ENCODE peak calls at places on chromosomes 4 and X, in ten cellular contexts. A is suprapubic skin, J is breast epithelium, C is stomach, V is H1, K is spleen, X is K562, M is HepG2, Z is GM12878, S is HCT116. P is an unnamed sample. For H3K4me1, the result is how much of the 10 kb centered on the place peaks cover.

GRCh38 chrX:52363247-52363883 is 5.5 kb upstream of the XAGE2 start:
- DNase-seq in V (no peak), X (peak), K (no peak), A (no peak), C (no peak), M (no peak), J (no peak), Z (no peak), S (peak), P (no peak)

GRCh38 chr4:151962138-151962845 is 201.5 kb upstream of the GATB start:
- DNase-seq in K (no peak), J (no peak), V (no peak), S (no peak), A (no peak), Z (no peak), C (no peak), X (no peak), M (no peak), P (no peak)

GRCh38 chr4:128782076-128782715 is 27.3 kb upstream of the JADE1 start:
- DNase-seq in K (peak), A (no peak), V (no peak), X (no peak), S (peak), J (no peak), C (peak), M (peak), Z (no peak), P (no peak)

GRCh38 chr4:45347056-45347455 is 620.7 kb upstream of the GNPDA2 start:
- DNase-seq in Z (no peak), C (no peak), M (no peak), A (no peak), K (no peak), V (no peak), X (no peak), S (no peak), J (no peak), P (no peak)

GRCh38 chr4:116824172-116824571 is 261.2 kb downstream of the TRAM1L1 start:
- DNase-seq in S (no peak), X (no peak), C (no peak), J (no peak), A (no peak), K (no peak), Z (no peak), V (no peak), M (no peak), P (no peak)

GRCh38 chrX:108139303-108139702 is 47.7 kb downstream of the ATG4A start:
- DNase-seq in M (no peak), X (peak), K (no peak), A (no peak), J (no peak), S (no peak), Z (no peak), V (no peak), C (no peak), P (no peak)

GRCh38 chr4:76120199-76120598 is 28.0 kb downstream of the NUP54 start:
- DNase-seq in A (no peak), M (no peak), S (no peak), C (no peak), X (no peak), K (no peak), Z (no peak), V (no peak), J (no peak), P (no peak)

GRCh38 chr4:41661447-41662076 is 87.0 kb downstream of the PHOX2B start:
- DNase-seq in M (peak), Z (no peak), J (peak), X (peak), S (peak), A (no peak), V (peak), C (peak), K (no peak), P (peak)

GRCh38 chrX:41127476-41128192 is 42.4 kb downstream of the USP9X start:
- DNase-seq in K (no peak), A (no peak), X (no peak), S (no peak), Z (no peak), V (no peak), C (no peak), M (no peak), J (no peak), P (no peak)

GRCh38 chr4:88706574-88706973 is 8.9 kb upstream of the NAP1L5 start:
- DNase-seq in K (no peak), X (no peak), Z (no peak), V (no peak), C (no peak), S (no peak), A (no peak), J (no peak), M (peak), P (no peak)

GRCh38 chrX:122238801-122239200 is 945.3 kb upstream of the GRIA3 start:
- DNase-seq in X (no peak), J (no peak), V (no peak), M (no peak), C (no peak), S (no peak), K (no peak), A (no peak), Z (no peak), P (no peak)

GRCh38 chr4:105241456-105241855 is 94.8 kb downstream of the TET2 start:
- DNase-seq in C (no peak), J (no peak), S (no peak), A (no peak), K (no peak), X (no peak), M (no peak), Z (no peak), V (no peak), P (no peak)

GRCh38 chrX:124307253-124307907 is 25.1 kb upstream of the TEX13D start:
- DNase-seq in K (no peak), X (no peak), S (no peak), J (no peak), A (no peak), M (no peak), Z (no peak), V (no peak), C (no peak), P (no peak)

GRCh38 chr4:123750044-123750443 is 353.4 kb downstream of the SPRY1 start:
- DNase-seq in V (no peak), C (no peak), M (peak), A (no peak), X (no peak), K (no peak), Z (no peak), S (no peak), J (no peak), P (no peak)

DNA sequence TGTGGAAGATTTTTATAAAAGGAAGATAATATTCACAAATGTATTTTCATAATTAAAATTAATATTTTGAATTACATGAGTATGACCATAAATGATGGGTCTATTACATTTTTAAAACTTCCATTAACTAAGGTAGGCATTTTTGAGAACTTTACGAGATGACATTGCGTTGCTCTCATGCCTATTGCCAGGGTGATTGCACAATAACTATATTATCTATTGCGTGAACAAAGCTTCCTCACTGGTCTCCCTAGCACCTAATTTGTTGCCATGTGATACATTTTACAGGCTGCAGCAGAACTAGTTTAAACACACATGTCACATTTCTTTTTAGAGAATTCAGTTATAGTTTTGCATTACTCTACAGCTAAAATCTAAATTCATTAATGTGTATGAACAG is 289.7 kb upstream of the GRID2 start:
- DNase-seq in Z (no peak), K (no peak), C (no peak), V (no peak), A (no peak), S (no peak), M (peak), X (no peak), J (no peak), P (no peak)
- H3K4me1 ChIP-seq in Z (under half), K (under half), C (under half), V (under half), A (under half), S (under half), M (under half), X (under half), J (under half), P (under half)

DNA sequence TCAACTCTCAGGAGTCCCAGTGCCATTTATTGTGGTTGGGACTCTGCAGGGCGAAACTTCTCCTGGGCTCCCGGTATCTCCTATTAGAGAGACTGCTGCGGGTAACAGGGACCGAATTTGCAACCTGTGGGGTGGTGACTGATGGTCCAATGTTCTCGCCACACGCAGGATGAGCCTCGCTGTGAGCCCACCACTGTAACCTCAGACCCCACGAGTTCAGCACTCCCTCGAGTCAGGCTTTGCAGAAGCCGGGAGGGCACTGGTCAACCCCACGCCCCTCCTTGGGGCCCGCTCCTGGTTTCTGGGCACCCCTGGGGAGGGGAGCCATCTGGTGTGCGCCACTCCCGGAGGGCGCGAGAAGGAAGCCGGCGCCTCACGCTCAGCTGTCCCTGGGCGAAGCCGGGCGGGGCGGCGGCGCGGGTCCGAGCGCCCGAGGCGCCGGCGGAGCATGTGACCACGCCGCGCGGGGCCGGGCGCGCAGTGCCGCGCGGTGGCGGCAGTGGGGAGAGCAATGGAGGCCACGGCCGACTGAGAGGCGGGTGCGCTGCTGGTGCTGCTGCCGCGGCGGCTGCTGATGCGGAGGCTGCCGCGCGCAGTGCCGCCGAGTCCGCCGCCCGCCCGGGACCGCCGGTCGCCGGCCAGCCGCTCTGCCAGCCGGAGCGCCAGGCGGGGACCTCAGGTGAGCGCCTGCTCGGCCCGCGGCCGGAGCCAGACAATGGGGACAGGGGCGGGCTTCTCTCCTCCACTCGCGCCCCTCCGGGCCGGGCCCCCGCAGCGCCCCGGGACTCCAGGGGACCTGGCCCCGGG is 100.1 kb downstream of the CEP135 start:
- DNase-seq in M (no peak), C (peak), A (no peak), J (no peak), K (peak), V (peak), X (peak), Z (peak), S (peak), P (no peak)
- TF ChIP-seq POLR2AphosphoS5 in M (no peak), C (no peak), A (no peak), J (no peak), K (no peak), V (peak), X (no peak), Z (no peak), S (peak), P (no peak)

DNA sequence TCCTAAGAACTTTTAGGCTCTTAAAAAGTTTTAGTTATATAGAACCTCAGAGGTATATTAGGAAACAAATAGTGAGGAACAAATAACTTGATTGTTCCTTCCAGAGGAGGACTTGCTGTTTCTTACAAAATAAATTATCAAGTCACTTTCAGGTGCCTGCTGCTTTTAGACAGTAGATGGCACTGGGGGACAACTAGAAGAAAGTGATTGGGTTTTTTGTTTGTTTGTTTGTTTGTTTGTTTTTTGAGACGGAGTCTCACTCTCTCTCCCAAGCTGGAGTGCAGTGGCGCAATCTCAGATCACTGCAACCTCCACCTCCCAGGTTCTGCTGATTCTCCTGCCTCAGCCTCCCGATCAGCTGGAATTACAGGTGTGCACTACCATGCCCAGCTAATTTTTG is 35.4 kb upstream of the CDKL5 start:
- DNase-seq in M (no peak), C (no peak), A (no peak), K (no peak), J (no peak), Z (no peak), V (no peak), X (no peak), S (no peak), P (no peak)
- TF ChIP-seq CTCF in M (peak), C (no peak), A (no peak), K (no peak), J (no peak), Z (peak), V (peak), X (no peak), S (peak), P (no peak)

GRCh38 chr4:10094841-10095240 is 21.8 kb downstream of the WDR1 start:
- DNase-seq in C (no peak), K (no peak), S (no peak), V (no peak), A (no peak), J (no peak), X (no peak), M (no peak), Z (no peak), P (no peak)

GRCh38 chr4:10092481-10093272 is 23.9 kb downstream of the WDR1 start:
- DNase-seq in Z (no peak), J (no peak), X (no peak), S (no peak), A (no peak), V (no peak), C (no peak), M (no peak), K (peak), P (no peak)

GRCh38 chr4:10093801-10094552 is 22.6 kb downstream of the WDR1 start:
- DNase-seq in J (no peak), X (no peak), S (no peak), V (no peak), A (no peak), C (no peak), M (no peak), Z (no peak), K (no peak), P (no peak)

GRCh38 chr4:10091531-10092181 is 24.9 kb downstream of the WDR1 start:
- DNase-seq in M (no peak), Z (no peak), X (no peak), A (no peak), J (no peak), S (no peak), K (peak), C (no peak), V (no peak), P (no peak)

GRCh38 chr4:10093273-10093621 is 23.4 kb downstream of the WDR1 start:
- DNase-seq in X (no peak), A (no peak), C (no peak), S (no peak), J (no peak), M (no peak), V (no peak), K (no peak), Z (no peak), P (no peak)
- H3K4me1 ChIP-seq in X (under half), A (half or more), C (half or more), S (under half), J (under half), M (under half), V (under half), K (under half), Z (under half), P (half or more)

GRCh38 chrX:38318196-38318595 is 9.1 kb downstream of the RPGR start:
- DNase-seq in S (no peak), X (no peak), J (no peak), Z (no peak), M (no peak), A (no peak), C (no peak), K (no peak), V (no peak), P (no peak)
- TF ChIP-seq POLR2AphosphoS5 in S (no peak), X (no peak), J (no peak), Z (no peak), M (no peak), A (no peak), C (no peak), K (no peak), V (no peak), P (no peak)

GRCh38 chr4:186554485-186554884 is 882 bp downstream of the MTNR1A start:
- DNase-seq in A (no peak), X (no peak), C (peak), K (peak), M (peak), S (peak), V (no peak), Z (no peak), J (no peak), P (no peak)
- TF ChIP-seq CTCF in A (no peak), X (peak), C (no peak), K (no peak), M (peak), S (no peak), V (peak), Z (no peak), J (no peak), P (no peak)

GRCh38 chr4:184310171-184310567 is 92.5 kb upstream of the ENPP6 start:
- DNase-seq in Z (no peak), X (peak), S (no peak), J (no peak), V (peak), K (peak), M (no peak), C (no peak), A (no peak), P (peak)
- H3K4me1 ChIP-seq in Z (under half), X (under half), S (under half), J (under half), V (under half), K (under half), M (under half), C (under half), A (under half), P (under half)

GRCh38 chrX:132963846-132964245 is 5.4 kb upstream of the HS6ST2 start:
- DNase-seq in M (no peak), J (no peak), X (no peak), V (no peak), C (no peak), A (no peak), S (no peak), K (no peak), Z (no peak), P (peak)
- TF ChIP-seq POLR2AphosphoS5 in M (no peak), J (no peak), X (no peak), V (no peak), C (no peak), A (no peak), S (no peak), K (no peak), Z (no peak), P (no peak)